ENCODE peak calls at places on chromosomes 2 and 18, in five cellular contexts. D is HCT116, I is SK-N-SH, H is K562, V is H1. T is an unnamed sample.

GRCh38 chr2:67526283-67526682 is 129.2 kb downstream of the ETAA1 start:
- DNase-seq in H (no peak), D (no peak), V (no peak), I (no peak), T (no peak)

GRCh38 chr2:11578081-11578948 is 44.5 kb downstream of the GREB1 start:
- DNase-seq in V (no peak), I (no peak), D (no peak), H (peak; percentile 25), T (no peak)

GRCh38 chr18:51153659-51154371 is 43.7 kb downstream of the MEX3C start:
- DNase-seq in I (peak; percentile 35), D (no peak), H (no peak), V (no peak), T (peak; percentile 62)

GRCh38 chr2:144426981-144427479 is 92.9 kb downstream of the ZEB2 start:
- DNase-seq in D (no peak), I (no peak), H (no peak), V (no peak), T (no peak)

GRCh38 chr2:99648115-99648850 is 158.5 kb upstream of the REV1 start:
- DNase-seq in I (no peak), H (no peak), D (no peak), V (no peak), T (no peak)

GRCh38 chr2:127153691-127154158 is 46.8 kb upstream of the BIN1 start:
- DNase-seq in D (no peak), H (no peak), V (no peak), I (no peak), T (no peak)

GRCh38 chr2:4258563-4258962 is 555.2 kb downstream of the DCDC2C start:
- DNase-seq in V (no peak), I (no peak), D (no peak), H (no peak), T (no peak)

GRCh38 chr2:56474412-56475158 is 290.8 kb downstream of the CCDC85A start:
- DNase-seq in D (no peak), I (no peak), V (no peak), H (no peak), T (no peak)

GRCh38 chr18:34884456-34884855 is 156.8 kb upstream of the MAPRE2 start:
- DNase-seq in I (no peak), H (no peak), D (no peak), V (no peak), T (no peak)

GRCh38 chr2:20747317-20747716 is 75.6 kb downstream of the LDAH start:
- DNase-seq in H (peak; percentile 66), V (no peak), D (no peak), I (no peak), T (no peak)

GRCh38 chr18:59067873-59068272 is 71.8 kb upstream of the SEC11C start:
- DNase-seq in V (no peak), H (no peak), I (peak; percentile 25), D (no peak), T (no peak)

GRCh38 chr2:96873651-96874096 is 3.8 kb upstream of the SEMA4C start:
- DNase-seq in I (no peak), V (no peak), D (no peak), H (peak; percentile 43), T (no peak)

GRCh38 chr2:72332720-72333119 is 185.1 kb upstream of the CYP26B1 start:
- DNase-seq in H (no peak), I (no peak), V (no peak), D (no peak), T (no peak)

GRCh38 chr2:74957886-74958276 is 562 bp upstream of the POLE4 start:
- DNase-seq in H (no peak), D (no peak), I (no peak), V (no peak), T (no peak)

GRCh38 chr2:28981620-28982371 is 698 bp downstream of the TOGARAM2 start:
- DNase-seq in I (peak; percentile 41), V (no peak), D (no peak), H (no peak), T (no peak)

GRCh38 chr2:9347411-9347853 is 75.9 kb downstream of the ITGB1BP1 start:
- DNase-seq in V (no peak), H (no peak), D (no peak), I (no peak), T (no peak)

GRCh38 chr2:232042911-232043564 is 81.5 kb downstream of the DIS3L2 start:
- DNase-seq in V (no peak), D (no peak), H (no peak), I (no peak), T (no peak)

GRCh38 chr2:69797836-69798465 is 31.5 kb upstream of the GMCL1 start:
- DNase-seq in I (no peak), H (no peak), D (no peak), V (no peak), T (no peak)

GRCh38 chr2:187854801-187855200 is 300.6 kb upstream of the TFPI start:
- DNase-seq in D (no peak), I (no peak), H (no peak), V (no peak), T (no peak)

GRCh38 chr2:187857826-187858225 is 303.6 kb upstream of the TFPI start:
- DNase-seq in V (no peak), I (peak; percentile 18), D (no peak), H (no peak), T (no peak)

GRCh38 chr2:187851955-187852624 is 297.9 kb upstream of the TFPI start:
- DNase-seq in I (no peak), V (no peak), H (no peak), D (no peak), T (no peak)

GRCh38 chr2:187855689-187856088 is 301.5 kb upstream of the TFPI start:
- DNase-seq in V (no peak), D (no peak), I (no peak), H (no peak), T (no peak)

DNA sequence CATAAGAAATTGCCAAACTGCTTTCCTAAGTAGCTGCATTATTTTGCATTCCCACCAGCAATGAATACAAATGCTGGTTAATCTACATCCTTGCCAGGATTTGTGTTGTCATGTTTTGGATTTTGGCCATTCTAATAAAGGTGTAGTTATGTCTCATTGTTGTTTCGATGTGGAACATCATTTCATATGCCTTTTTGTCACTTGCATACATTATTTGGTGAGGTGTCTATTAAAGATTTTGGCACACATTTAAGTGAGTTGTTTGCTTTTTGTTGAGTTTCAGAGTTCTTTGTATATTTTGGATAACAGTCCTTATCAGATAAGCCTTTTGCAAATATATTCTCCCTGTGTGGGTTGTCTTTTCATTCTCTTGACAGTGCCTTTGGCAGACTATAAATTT is 299.2 kb upstream of the TFPI start:
- DNase-seq in D (no peak), I (no peak), V (no peak), H (no peak), T (no peak)
- TF ChIP-seq SIN3A in D (no peak), I (no peak), V (no peak), H (no peak), T (no peak)

GRCh38 chr2:238895901-238896600 is 48.2 kb downstream of the TWIST2 start:
- DNase-seq in D (no peak), I (no peak), H (no peak), V (no peak), T (no peak)
- TF ChIP-seq SIN3A in D (no peak), I (no peak), H (no peak), V (no peak), T (no peak)

DNA sequence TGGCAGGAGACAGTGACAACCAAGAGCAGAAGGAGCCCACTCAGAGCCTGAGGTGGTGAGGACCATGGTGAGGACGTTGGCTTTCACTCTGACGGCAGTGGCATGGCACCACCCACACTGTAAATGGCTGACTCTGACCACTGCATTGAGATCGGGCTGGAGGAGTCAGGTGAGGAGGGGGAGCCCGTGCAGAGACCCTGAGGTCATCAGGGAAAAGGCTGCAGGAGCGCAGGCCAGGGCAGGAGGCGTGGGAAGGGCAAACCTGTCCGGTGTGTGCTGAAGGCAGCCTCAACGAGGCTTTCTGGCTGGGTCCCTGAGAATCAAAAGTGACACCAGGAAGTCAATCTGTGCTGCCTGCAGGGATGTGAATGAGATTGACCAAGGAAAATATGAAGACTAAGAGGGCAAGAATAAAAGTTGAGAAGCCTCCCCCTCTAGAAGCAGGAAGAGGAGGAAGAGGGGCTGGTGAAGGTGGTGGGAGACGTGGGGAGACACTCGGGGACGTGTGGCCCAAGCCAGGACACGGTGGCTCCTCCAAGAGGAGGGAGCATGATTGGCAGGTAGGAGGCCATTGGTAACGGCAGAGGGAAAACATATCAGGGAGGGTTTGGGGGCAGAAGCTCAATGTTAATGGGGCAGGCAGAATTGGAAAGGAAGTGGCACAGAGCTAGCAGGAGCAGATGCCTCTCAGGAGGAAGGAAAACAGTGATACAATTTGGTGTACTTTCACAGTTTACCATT is 2.0 kb upstream of the OR6B3 start:
- DNase-seq in I (no peak), H (no peak), D (no peak), V (no peak), T (no peak)
- TF ChIP-seq SIN3A in I (no peak), H (no peak), D (no peak), V (no peak), T (no peak)

GRCh38 chr2:199663157-199663556 is 187.8 kb downstream of the FTCDNL1 start:
- DNase-seq in I (no peak), H (no peak), V (no peak), D (no peak), T (peak; percentile 2)

GRCh38 chr2:199662245-199662644 is 188.7 kb downstream of the FTCDNL1 start:
- DNase-seq in V (no peak), D (no peak), I (no peak), H (no peak), T (no peak)

GRCh38 chr2:199660167-199660566 is 190.8 kb downstream of the FTCDNL1 start:
- DNase-seq in H (no peak), I (no peak), D (no peak), V (no peak), T (no peak)

DNA sequence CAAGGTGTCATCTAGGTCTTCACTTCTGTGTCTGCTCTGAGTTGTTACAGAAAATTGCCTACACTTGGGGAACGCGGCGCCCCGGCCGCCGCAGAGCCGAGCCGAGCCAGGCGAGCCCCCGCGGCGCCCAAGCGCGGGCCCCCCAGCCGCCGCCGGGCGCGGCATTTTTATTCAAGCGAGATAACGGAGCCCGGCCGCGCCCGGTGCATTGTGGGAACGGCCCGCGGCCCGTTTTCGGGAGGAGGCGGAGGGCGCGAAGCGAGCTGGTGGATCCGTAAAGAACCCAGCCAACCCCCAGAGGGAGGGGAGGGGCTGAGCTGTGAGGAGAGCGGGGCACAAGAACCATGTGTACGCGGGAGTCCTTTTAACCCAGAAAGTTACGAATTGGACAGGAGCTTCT is 191.8 kb downstream of the FTCDNL1 start:
- DNase-seq in H (peak; percentile 59), D (no peak), V (peak; percentile 85), I (peak; percentile 60), T (no peak)
- TF ChIP-seq SIN3A in H (no peak), D (no peak), V (peak; percentile 32), I (no peak), T (no peak)

GRCh38 chr2:156177654-156178053 is 154.9 kb downstream of the NR4A2 start:
- DNase-seq in V (no peak), H (no peak), I (no peak), D (no peak), T (no peak)

GRCh38 chr2:156181208-156181607 is 151.3 kb downstream of the NR4A2 start:
- DNase-seq in D (no peak), I (no peak), H (no peak), V (no peak), T (no peak)

DNA sequence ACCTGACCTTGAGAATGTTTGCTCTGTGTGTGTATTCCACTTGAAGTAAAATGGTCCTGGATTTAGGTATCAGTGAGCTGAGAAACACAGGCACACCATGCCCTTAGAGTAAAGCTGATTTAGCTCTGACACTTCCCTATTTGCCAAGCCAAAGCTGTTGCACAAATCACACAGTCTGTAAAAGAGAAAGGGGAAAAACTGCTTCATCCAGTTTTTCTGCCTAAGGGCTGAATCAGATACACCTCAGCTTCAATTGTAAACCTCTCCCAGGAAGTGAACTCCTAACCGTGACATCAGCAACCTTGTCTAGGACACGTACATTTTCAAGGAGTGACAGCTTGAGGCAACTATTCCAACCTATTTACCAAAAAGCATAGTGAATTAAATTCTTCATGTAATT is 150.4 kb downstream of the NR4A2 start:
- DNase-seq in V (no peak), I (no peak), H (no peak), D (peak; percentile 92), T (no peak)
- TF ChIP-seq SIN3A in V (no peak), I (no peak), H (no peak), D (peak; percentile 94), T (no peak)

T was measured in GM12878.